ENCODE peak calls at places on chromosomes 4 and X, in ten cellular contexts. Z is coronary artery, P is WTC11, R is endothelial cell, W is AG09319, E is heart right ventricle, H is dorsolateral prefrontal cortex, B is left lung, I is fibroblast of lung, U is pancreas. S is an unnamed sample.

GRCh38 chr4:125104616-125105015 is 210.1 kb upstream of the FAT4 start:
- DNase-seq in Z (no peak), P (no peak), R (no peak), W (no peak), E (no peak), H (no peak), B (no peak), I (peak; percentile 31), U (no peak), S (no peak)

GRCh38 chrX:110087485-110088356 is 84.8 kb downstream of the TMEM164 start:
- DNase-seq in Z (no peak), P (no peak), R (no peak), W (peak; percentile 46), E (no peak), H (no peak), B (peak; percentile 47), I (peak; percentile 94), U (no peak), S (no peak)

GRCh38 chr4:145732001-145732400 is 52.1 kb downstream of the C4orf51 start:
- DNase-seq in Z (no peak), P (no peak), R (no peak), W (no peak), E (no peak), H (no peak), B (no peak), I (no peak), U (no peak), S (no peak)

GRCh38 chrX:21949689-21950088 is 9.2 kb downstream of the SMS start:
- DNase-seq in Z (no peak), P (no peak), R (no peak), W (no peak), E (no peak), H (no peak), B (no peak), I (no peak), U (no peak), S (no peak)

GRCh38 chr4:5707366-5708133 is 809 bp downstream of the EVC2 start:
- DNase-seq in Z (no peak), P (no peak), R (no peak), W (no peak), E (no peak), H (no peak), B (no peak), I (peak; percentile 15), U (no peak), S (no peak)

GRCh38 chr4:155777971-155778710 is 19.3 kb downstream of the GUCY1B1 start:
- DNase-seq in Z (no peak), P (no peak), R (no peak), W (peak; percentile 15), E (no peak), H (no peak), B (no peak), I (peak; percentile 96), U (peak; percentile 61), S (no peak)

GRCh38 chr4:7358100-7358735 is 76.5 kb downstream of the PSAPL1 start:
- DNase-seq in Z (no peak), P (no peak), R (no peak), W (peak; percentile 52), E (peak; percentile 71), H (peak; percentile 79), B (peak; percentile 61), I (peak; percentile 88), U (no peak), S (no peak)

GRCh38 chrX:134000260-134001245 is 15.2 kb upstream of the GPC3 start:
- DNase-seq in Z (no peak), P (no peak), R (no peak), W (no peak), E (no peak), H (no peak), B (no peak), I (no peak), U (no peak), S (no peak)

GRCh38 chr4:149572711-149573110 is 242.9 kb downstream of the IQCM start:
- DNase-seq in Z (no peak), P (no peak), R (no peak), W (no peak), E (no peak), H (no peak), B (no peak), I (no peak), U (no peak), S (no peak)

GRCh38 chr4:48110452-48110978 is 23.5 kb downstream of the TXK start:
- DNase-seq in Z (no peak), P (no peak), R (no peak), W (no peak), E (no peak), H (no peak), B (no peak), I (no peak), U (no peak), S (no peak)

GRCh38 chr4:13484749-13485345 is 707 bp upstream of the RAB28 start:
- DNase-seq in Z (no peak), P (no peak), R (no peak), W (no peak), E (no peak), H (no peak), B (no peak), I (peak; percentile 49), U (no peak), S (no peak)

GRCh38 chr4:143407475-143407874 is 70.8 kb downstream of the GAB1 start:
- DNase-seq in Z (no peak), P (no peak), R (peak; percentile 18), W (no peak), E (no peak), H (no peak), B (no peak), I (peak; percentile 20), U (no peak), S (no peak)

GRCh38 chrX:54825716-54826428 is 18.3 kb downstream of the MAGED2 start:
- DNase-seq in Z (no peak), P (peak; percentile 25), R (no peak), W (no peak), E (no peak), H (no peak), B (no peak), I (no peak), U (no peak), S (no peak)

DNA sequence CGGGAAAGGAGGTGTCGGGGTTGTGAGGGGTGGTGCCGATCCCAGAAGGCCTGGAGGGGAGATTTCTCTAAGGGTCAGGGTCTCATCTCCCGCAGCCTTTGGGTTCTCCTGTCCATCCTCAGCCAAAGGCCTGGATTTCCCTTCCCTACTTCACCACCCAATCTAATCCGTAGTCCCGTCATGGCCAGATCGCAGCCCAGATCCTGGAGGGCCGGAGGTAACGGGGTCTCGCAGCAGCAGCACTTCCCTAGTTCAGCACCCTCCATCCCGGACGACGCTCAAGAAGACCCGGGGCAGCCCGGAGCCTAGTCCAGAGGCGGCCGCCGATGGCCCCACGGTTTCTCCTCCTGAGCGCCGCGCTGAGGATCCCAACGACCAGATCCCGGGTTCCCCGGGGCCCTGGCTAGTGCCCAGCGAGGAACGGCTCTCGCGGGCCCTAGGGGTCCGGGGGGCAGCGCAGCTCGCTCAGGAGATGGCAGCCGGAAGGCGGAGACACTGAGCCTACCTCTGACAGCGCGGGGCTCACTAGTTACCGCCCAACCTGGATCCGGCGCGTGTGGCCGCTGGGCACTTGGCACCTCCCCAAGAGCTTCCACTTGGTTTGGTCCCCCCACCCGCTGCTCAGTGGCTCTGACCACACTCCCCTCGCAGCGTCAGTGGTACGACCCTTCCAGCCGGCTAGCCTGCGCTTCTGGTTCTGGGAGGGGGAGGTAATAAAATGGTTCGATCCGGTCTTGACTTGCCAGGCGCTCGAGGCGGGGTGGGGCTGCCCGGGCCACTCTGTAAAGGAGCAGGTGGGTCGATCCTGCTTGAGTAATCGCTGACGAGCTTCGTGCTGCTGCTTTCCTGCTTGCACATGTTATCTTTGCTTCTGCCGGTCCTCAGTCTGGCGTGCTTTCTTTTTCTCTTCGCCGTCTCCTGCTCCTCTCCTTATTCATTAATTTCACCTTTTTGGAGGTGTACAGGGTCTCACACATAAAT is 3.6 kb downstream of the MAGIX start:
- DNase-seq in Z (peak; percentile 86), P (peak; percentile 89), R (peak; percentile 45), W (no peak), E (peak; percentile 83), H (peak; percentile 62), B (peak; percentile 79), I (peak; percentile 79), U (peak; percentile 75), S (peak; percentile 47)
- TF ChIP-seq CTCF in Z (no peak), P (no peak), R (no peak), W (no peak), E (peak; percentile 40), H (no peak), B (no peak), I (no peak), U (no peak), S (no peak)

DNA sequence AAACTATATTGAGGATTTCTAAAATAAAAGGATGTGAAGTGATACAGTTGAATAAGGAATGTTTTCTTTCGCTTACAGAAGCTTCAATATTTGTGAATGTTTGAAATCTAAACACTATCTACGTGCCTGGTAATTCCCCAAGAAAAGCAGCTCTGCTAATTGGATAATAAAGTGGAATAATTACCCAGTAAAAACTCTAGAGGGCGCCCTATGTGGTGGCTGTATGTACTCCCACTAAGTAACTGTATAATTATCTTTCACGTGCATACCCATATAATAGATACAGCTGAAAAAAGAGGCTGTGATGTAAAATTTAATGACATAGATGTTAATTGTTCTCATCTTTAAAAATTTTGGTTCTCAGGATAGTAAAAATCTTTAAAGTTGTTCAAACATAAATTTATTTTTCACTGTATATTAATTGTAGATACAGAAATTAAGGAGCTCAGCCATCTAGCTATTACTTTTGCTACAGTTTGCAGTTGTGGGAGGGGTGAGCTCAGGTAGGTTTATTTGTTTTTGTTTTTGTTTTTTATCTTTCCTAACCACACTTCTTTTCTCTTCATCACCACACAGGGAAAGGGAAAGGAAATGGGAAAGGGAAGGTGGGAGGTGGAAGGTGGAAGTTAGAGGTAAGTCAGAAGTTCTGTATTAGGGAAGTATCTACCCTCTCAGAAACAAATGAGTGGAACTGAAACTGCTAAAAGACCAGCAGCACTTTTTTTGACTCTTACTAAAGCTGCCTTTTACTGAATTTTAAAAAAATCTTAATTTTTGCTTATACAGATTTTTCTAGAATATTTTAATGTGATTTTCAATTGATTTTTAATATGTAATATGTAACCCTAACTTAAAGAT is 151.7 kb upstream of the RPS6KA6 start:
- DNase-seq in Z (no peak), P (no peak), R (no peak), W (no peak), E (no peak), H (no peak), B (no peak), I (peak; percentile 40), U (no peak), S (no peak)
- TF ChIP-seq CTCF in Z (no peak), P (peak; percentile 66), R (peak; percentile 62), W (peak; percentile 48), E (peak; percentile 58), H (peak; percentile 40), B (no peak), I (peak; percentile 39), U (no peak), S (peak; percentile 61)

GRCh38 chrX:108396188-108396885 is 41.9 kb downstream of the COL4A6 start:
- DNase-seq in Z (no peak), P (no peak), R (no peak), W (no peak), E (no peak), H (no peak), B (no peak), I (no peak), U (no peak), S (peak; percentile 42)
- TF ChIP-seq CTCF in Z (no peak), P (no peak), R (no peak), W (no peak), E (no peak), H (no peak), B (no peak), I (no peak), U (no peak), S (no peak)

DNA sequence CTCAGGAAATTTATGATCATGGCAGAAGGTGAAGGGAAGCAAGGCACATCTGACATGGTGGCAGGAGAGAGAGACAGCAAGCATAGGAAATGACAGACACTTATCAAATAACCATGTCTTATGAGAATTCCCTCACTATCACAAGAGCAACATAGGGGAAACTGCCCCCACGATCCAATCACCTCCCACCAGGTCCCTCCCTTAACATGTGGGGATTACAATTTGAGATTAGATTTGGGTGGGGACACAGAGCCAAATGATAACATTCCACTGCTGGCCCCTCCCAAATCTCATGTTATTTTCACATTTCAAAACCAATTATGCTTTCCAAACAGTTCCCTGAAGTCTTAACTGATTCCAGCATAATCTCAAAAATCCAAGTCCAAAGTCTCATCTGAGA is 8.2 kb upstream of the TMA16 start:
- DNase-seq in Z (no peak), P (no peak), R (no peak), W (no peak), E (no peak), H (no peak), B (no peak), I (no peak), U (no peak), S (no peak)
- TF ChIP-seq CTCF in Z (no peak), P (no peak), R (no peak), W (no peak), E (no peak), H (no peak), B (no peak), I (no peak), U (no peak), S (no peak)